ENCODE peak calls at places on chromosomes 13 and 19, in seven cellular contexts. V is retinal pigment epithelial cell, K is breast epithelium, N is left ventricle myocardium inferior, D is A549, L is right lobe of liver, J is omental fat pad. U is an unnamed sample.

GRCh38 chr19:7391218-7391670 is 42.5 kb downstream of the ARHGEF18 start:
- DNase-seq in V (no peak), K (no peak), N (no peak), D (peak), L (no peak), J (no peak), U (no peak)

GRCh38 chr13:28684257-28684656 is 25.3 kb downstream of the POMP start:
- DNase-seq in V (no peak), K (no peak), N (no peak), D (peak), L (no peak), J (no peak), U (no peak)

GRCh38 chr19:30009013-30009412 is 67.0 kb downstream of the URI1 start:
- DNase-seq in V (no peak), K (no peak), N (no peak), D (no peak), L (no peak), J (no peak), U (no peak)

GRCh38 chr13:104327217-104327616 is 1261.0 kb upstream of the SLC10A2 start:
- DNase-seq in V (peak), K (no peak), N (no peak), D (no peak), L (no peak), J (no peak), U (no peak)

GRCh38 chr13:20713751-20714150 is 10.3 kb downstream of the IL17D start:
- DNase-seq in V (no peak), K (no peak), N (no peak), D (no peak), L (no peak), J (no peak), U (peak)

GRCh38 chr13:69970521-69970920 is 137.1 kb upstream of the ATXN8OS start:
- DNase-seq in V (peak), K (no peak), N (no peak), D (peak), L (no peak), J (no peak), U (no peak)

GRCh38 chr19:4023600-4024398 is 16.3 kb downstream of the PIAS4 start:
- DNase-seq in V (no peak), K (no peak), N (peak), D (no peak), L (peak), J (no peak), U (peak)

GRCh38 chr19:30344446-30345425 is 27.4 kb upstream of the ZNF536 start:
- DNase-seq in V (no peak), K (peak), N (no peak), D (peak), L (peak), J (no peak), U (no peak)

GRCh38 chr19:33295621-33296472 is 6.5 kb downstream of the CEBPA start:
- DNase-seq in V (no peak), K (no peak), N (no peak), D (no peak), L (peak), J (no peak), U (no peak)

GRCh38 chr19:17220207-17220758 is 5.1 kb downstream of the USE1 start:
- DNase-seq in V (peak), K (no peak), N (no peak), D (peak), L (no peak), J (no peak), U (no peak)

GRCh38 chr19:44620667-44621066 is 7.3 kb downstream of the IGSF23 start:
- DNase-seq in V (no peak), K (no peak), N (no peak), D (no peak), L (peak), J (no peak), U (no peak)

GRCh38 chr13:23707674-23708073 is 137.5 kb downstream of the TNFRSF19 start:
- DNase-seq in V (no peak), K (no peak), N (no peak), D (peak), L (no peak), J (no peak), U (no peak)

GRCh38 chr13:21385710-21386109 is 73.4 kb downstream of the ZDHHC20 start:
- DNase-seq in V (no peak), K (no peak), N (no peak), D (no peak), L (no peak), J (no peak), U (no peak)

GRCh38 chr19:16912780-16913179 is 24.0 kb downstream of the F2RL3 start:
- DNase-seq in V (no peak), K (no peak), N (no peak), D (no peak), L (no peak), J (no peak), U (no peak)

GRCh38 chr19:42086188-42086736 is 10.3 kb downstream of the ZNF574 start:
- DNase-seq in V (no peak), K (no peak), N (no peak), D (no peak), L (no peak), J (no peak), U (no peak)

DNA sequence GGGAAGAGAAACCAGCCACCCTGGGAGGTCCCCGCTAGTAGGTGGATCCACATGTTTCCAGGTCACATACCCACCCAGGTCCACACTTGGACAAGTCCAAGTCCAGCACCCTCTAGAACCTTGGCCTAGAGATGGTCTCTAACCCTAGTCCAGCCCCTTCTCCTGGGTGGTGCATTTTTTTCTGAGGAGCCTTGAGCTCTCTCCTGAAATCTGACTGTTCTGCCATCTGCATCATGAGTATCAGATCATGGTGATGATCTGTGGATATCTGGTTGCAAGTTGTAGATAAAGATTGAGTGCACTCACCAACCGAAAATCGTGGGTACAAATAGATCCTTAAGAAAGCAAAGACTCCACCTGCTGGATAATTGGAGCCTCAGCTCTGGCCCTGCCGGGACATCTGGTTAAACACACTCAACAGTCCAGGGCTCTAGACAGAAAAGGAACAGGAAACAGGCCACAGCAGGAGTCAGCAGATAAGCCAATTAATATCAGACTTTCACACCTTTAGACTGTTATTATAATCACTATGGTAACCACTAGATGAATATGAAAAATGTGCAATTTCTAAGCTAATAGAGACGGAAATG is 41.1 kb downstream of the GPR12 start:
- DNase-seq in V (no peak), K (no peak), N (no peak), D (no peak), L (no peak), J (no peak), U (no peak)
- TF ChIP-seq CTCF in V (no peak), K (no peak), N (peak), D (no peak), L (no peak), J (no peak), U (no peak)

GRCh38 chr13:26133286-26133685 is 81.5 kb upstream of the SHISA2 start:
- DNase-seq in V (no peak), K (no peak), N (no peak), D (no peak), L (no peak), J (no peak), U (no peak)
- TF ChIP-seq CTCF in V (no peak), K (no peak), N (no peak), D (no peak), L (no peak), J (no peak), U (no peak)

DNA sequence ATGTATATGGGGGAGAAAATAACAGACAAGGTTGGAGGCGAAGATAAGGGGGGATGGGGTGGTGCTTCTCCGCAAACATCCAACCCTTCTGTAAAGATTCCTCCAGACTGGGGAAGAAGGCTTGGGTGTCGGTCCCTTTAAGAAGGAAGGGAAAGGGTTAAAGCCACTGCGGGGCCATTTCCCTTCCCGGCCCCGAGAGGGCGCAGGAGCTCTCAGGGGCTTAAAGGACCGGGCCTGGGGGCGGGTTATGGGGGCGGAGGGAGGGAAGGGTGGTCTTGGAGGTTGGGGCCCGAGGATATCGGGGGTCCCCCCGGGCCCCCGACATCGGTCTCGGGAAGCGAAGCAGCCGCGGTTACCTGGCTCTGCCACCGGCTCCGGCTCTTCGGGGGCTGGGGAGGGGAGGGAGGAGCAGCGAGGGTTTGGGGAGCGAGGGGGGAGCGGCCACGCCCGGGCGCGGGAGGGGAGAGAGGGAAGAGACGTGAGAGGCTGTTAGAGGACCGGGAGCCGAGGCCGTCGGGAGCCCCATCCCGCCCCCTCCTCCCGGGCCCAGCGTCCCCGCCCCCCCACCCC is 2.8 kb downstream of the TNNT1 start:
- DNase-seq in V (no peak), K (no peak), N (no peak), D (peak), L (no peak), J (no peak), U (no peak)
- TF ChIP-seq CTCF in V (peak), K (no peak), N (peak), D (peak), L (no peak), J (no peak), U (no peak)

DNA sequence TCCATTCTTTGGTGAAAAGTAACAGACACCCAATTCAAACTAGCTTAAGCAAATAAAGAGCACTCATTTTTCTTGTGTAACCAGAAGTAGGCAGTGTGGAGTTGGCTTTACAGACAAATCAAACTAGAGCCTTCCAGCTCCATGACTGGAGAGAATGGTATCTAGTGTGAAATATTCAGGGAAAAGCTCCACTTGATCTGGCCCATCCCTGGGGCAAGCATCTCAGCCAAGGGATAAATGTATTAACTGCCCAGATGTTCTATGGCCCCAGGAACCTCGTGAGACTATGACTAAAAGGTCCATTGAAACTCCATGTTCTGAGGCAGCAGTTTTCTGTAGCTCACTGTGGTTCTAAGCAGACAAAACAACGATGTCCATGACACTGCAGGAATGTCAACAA is 49.9 kb downstream of the TBC1D4 start:
- DNase-seq in V (no peak), K (no peak), N (no peak), D (peak), L (no peak), J (no peak), U (no peak)
- TF ChIP-seq CTCF in V (peak), K (no peak), N (no peak), D (peak), L (no peak), J (no peak), U (no peak)

DNA sequence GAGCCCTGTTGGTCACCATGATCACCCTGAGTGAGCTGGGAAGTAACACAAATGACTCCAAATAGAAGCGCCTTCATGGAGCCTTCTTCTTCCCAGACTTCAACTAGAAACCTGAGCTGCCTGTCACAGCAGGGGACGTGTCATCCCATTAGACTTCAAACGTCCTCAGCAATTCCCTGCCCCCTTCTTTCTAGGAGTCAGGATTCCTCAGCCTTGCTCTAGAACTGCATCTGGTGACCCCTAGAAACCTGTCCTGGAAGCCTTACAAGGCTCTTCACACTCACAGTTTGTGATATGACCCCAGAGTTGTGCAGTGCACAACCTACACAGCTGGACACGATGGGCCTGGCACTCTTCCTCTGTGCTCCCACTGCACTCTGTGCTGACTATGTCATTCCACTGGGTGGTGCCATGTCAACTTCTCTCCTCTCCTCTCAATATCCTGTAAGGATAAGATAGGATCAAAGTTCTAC is 23.6 kb upstream of the TTYH1 start:
- DNase-seq in V (no peak), K (no peak), N (no peak), D (peak), L (no peak), J (no peak), U (no peak)
- TF ChIP-seq CTCF in V (peak), K (no peak), N (no peak), D (no peak), L (no peak), J (no peak), U (no peak)

DNA sequence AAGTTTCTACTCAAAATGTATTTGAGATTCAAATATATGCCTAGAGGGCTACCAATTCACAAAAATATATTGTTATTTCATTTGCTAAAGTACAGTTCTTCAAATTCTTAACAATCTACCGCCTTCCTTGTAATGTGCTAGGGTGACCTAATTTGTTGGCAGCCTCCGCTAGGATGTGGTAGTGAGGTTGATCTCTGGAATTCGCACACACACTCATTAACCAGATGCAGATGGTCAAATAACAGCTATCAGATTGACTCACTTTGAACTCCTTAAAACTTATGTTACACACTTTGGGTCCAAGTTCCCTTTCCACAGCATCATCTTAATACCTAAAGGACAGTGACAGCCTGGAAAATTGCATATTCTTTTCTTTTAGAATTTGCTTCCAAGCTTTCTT is 367.3 kb downstream of the DCT start:
- DNase-seq in V (peak), K (no peak), N (no peak), D (peak), L (no peak), J (no peak), U (no peak)
- TF ChIP-seq CTCF in V (peak), K (no peak), N (no peak), D (no peak), L (no peak), J (no peak), U (no peak)

GRCh38 chr19:23867895-23868294 is 46.8 kb upstream of the ZNF726 start:
- DNase-seq in V (no peak), K (no peak), N (no peak), D (no peak), L (no peak), J (no peak), U (no peak)
- TF ChIP-seq CTCF in V (no peak), K (no peak), N (no peak), D (no peak), L (peak), J (no peak), U (no peak)